ENCODE peak calls at places on chromosomes 3 and 15, in six cellular contexts. One of them, this sample, is unnamed. For H3K4me1, the result is how much of the 10 kb centered on the place peaks cover.

GRCh38 chr15:84947947-84948830 is 33.5 kb upstream of the PDE8A start:
- DNase-seq in CD8-positive, alpha-beta memory T cell: no peak
- DNase-seq in BE2C: no peak
- DNase-seq in GM23248: peak
- DNase-seq in PC-9: peak
- DNase-seq in body of pancreas: no peak
- DNase-seq in this sample: no peak

GRCh38 chr15:99131441-99132023 is 26.7 kb downstream of the SYNM start:
- DNase-seq in BE2C: no peak
- DNase-seq in GM23248: no peak
- DNase-seq in PC-9: no peak
- DNase-seq in CD8-positive, alpha-beta memory T cell: no peak
- DNase-seq in body of pancreas: no peak
- DNase-seq in this sample: peak

GRCh38 chr3:62084558-62084957 is 288.8 kb downstream of the FEZF2 start:
- DNase-seq in GM23248: peak
- DNase-seq in PC-9: peak
- DNase-seq in BE2C: no peak
- DNase-seq in CD8-positive, alpha-beta memory T cell: no peak
- DNase-seq in body of pancreas: no peak
- DNase-seq in this sample: no peak

GRCh38 chr3:165195226-165195625 is 958 bp downstream of the SLITRK3 start:
- DNase-seq in PC-9: no peak
- DNase-seq in GM23248: no peak
- DNase-seq in body of pancreas: no peak
- DNase-seq in CD8-positive, alpha-beta memory T cell: no peak
- DNase-seq in BE2C: no peak
- DNase-seq in this sample: no peak

GRCh38 chr3:59573911-59574310 is 524.1 kb upstream of the CFAP20DC start:
- DNase-seq in BE2C: no peak
- DNase-seq in CD8-positive, alpha-beta memory T cell: no peak
- DNase-seq in PC-9: no peak
- DNase-seq in GM23248: peak
- DNase-seq in body of pancreas: peak
- DNase-seq in this sample: no peak

GRCh38 chr15:80182611-80183210 is 29.9 kb downstream of the FAH start:
- DNase-seq in BE2C: no peak
- DNase-seq in PC-9: no peak
- DNase-seq in GM23248: peak
- DNase-seq in CD8-positive, alpha-beta memory T cell: no peak
- DNase-seq in body of pancreas: no peak
- DNase-seq in this sample: no peak

GRCh38 chr3:187802928-187803259 is 57.6 kb upstream of the BCL6 start:
- DNase-seq in body of pancreas: no peak
- DNase-seq in PC-9: no peak
- DNase-seq in GM23248: no peak
- DNase-seq in CD8-positive, alpha-beta memory T cell: no peak
- DNase-seq in BE2C: no peak
- DNase-seq in this sample: no peak

GRCh38 chr3:110343945-110344344 is 727.7 kb upstream of the NECTIN3 start:
- DNase-seq in BE2C: no peak
- DNase-seq in PC-9: no peak
- DNase-seq in body of pancreas: no peak
- DNase-seq in CD8-positive, alpha-beta memory T cell: no peak
- DNase-seq in GM23248: peak
- DNase-seq in this sample: no peak

GRCh38 chr3:132211896-132212295 is 105.3 kb upstream of the ACP3 start:
- DNase-seq in CD8-positive, alpha-beta memory T cell: no peak
- DNase-seq in body of pancreas: no peak
- DNase-seq in BE2C: no peak
- DNase-seq in GM23248: no peak
- DNase-seq in PC-9: no peak
- DNase-seq in this sample: no peak

GRCh38 chr3:150235799-150236198 is 172.3 kb upstream of the TSC22D2 start:
- DNase-seq in BE2C: no peak
- DNase-seq in PC-9: no peak
- DNase-seq in CD8-positive, alpha-beta memory T cell: no peak
- DNase-seq in GM23248: peak
- DNase-seq in body of pancreas: no peak
- DNase-seq in this sample: no peak

GRCh38 chr3:120560304-120561250 is 35.6 kb upstream of the NDUFB4 start:
- DNase-seq in GM23248: no peak
- DNase-seq in PC-9: no peak
- DNase-seq in CD8-positive, alpha-beta memory T cell: no peak
- DNase-seq in body of pancreas: no peak
- DNase-seq in BE2C: no peak
- DNase-seq in this sample: no peak

GRCh38 chr15:29054171-29055045 is 168.6 kb downstream of the APBA2 start:
- DNase-seq in GM23248: no peak
- DNase-seq in BE2C: no peak
- DNase-seq in PC-9: no peak
- DNase-seq in CD8-positive, alpha-beta memory T cell: no peak
- DNase-seq in body of pancreas: no peak
- DNase-seq in this sample: no peak

GRCh38 chr15:98561169-98561941 is 87.0 kb upstream of the IGF1R start:
- DNase-seq in PC-9: no peak
- DNase-seq in CD8-positive, alpha-beta memory T cell: no peak
- DNase-seq in body of pancreas: no peak
- DNase-seq in BE2C: no peak
- DNase-seq in GM23248: no peak
- DNase-seq in this sample: no peak

GRCh38 chr3:87260270-87260669 is 16.1 kb downstream of the POU1F1 start:
- DNase-seq in body of pancreas: peak
- DNase-seq in PC-9: peak
- DNase-seq in CD8-positive, alpha-beta memory T cell: peak
- DNase-seq in GM23248: peak
- DNase-seq in BE2C: peak
- DNase-seq in this sample: peak

GRCh38 chr3:50545781-50546180 is 21.8 kb downstream of the C3orf18 start:
- DNase-seq in PC-9: no peak
- DNase-seq in BE2C: no peak
- DNase-seq in GM23248: no peak
- DNase-seq in body of pancreas: no peak
- DNase-seq in CD8-positive, alpha-beta memory T cell: no peak
- DNase-seq in this sample: no peak

GRCh38 chr3:172072543-172072942 is 33.2 kb downstream of the FNDC3B start:
- DNase-seq in GM23248: no peak
- DNase-seq in body of pancreas: no peak
- DNase-seq in BE2C: no peak
- DNase-seq in CD8-positive, alpha-beta memory T cell: no peak
- DNase-seq in PC-9: no peak
- DNase-seq in this sample: no peak

GRCh38 chr3:172070269-172070668 is 30.9 kb downstream of the FNDC3B start:
- DNase-seq in body of pancreas: no peak
- DNase-seq in PC-9: no peak
- DNase-seq in BE2C: no peak
- DNase-seq in CD8-positive, alpha-beta memory T cell: no peak
- DNase-seq in GM23248: no peak
- DNase-seq in this sample: no peak

GRCh38 chr3:172071780-172072179 is 32.4 kb downstream of the FNDC3B start:
- DNase-seq in CD8-positive, alpha-beta memory T cell: no peak
- DNase-seq in GM23248: no peak
- DNase-seq in PC-9: no peak
- DNase-seq in BE2C: no peak
- DNase-seq in body of pancreas: no peak
- DNase-seq in this sample: no peak

GRCh38 chr3:172069473-172069872 is 30.1 kb downstream of the FNDC3B start:
- DNase-seq in CD8-positive, alpha-beta memory T cell: no peak
- DNase-seq in GM23248: no peak
- DNase-seq in body of pancreas: no peak
- DNase-seq in PC-9: no peak
- DNase-seq in BE2C: no peak
- DNase-seq in this sample: no peak

DNA sequence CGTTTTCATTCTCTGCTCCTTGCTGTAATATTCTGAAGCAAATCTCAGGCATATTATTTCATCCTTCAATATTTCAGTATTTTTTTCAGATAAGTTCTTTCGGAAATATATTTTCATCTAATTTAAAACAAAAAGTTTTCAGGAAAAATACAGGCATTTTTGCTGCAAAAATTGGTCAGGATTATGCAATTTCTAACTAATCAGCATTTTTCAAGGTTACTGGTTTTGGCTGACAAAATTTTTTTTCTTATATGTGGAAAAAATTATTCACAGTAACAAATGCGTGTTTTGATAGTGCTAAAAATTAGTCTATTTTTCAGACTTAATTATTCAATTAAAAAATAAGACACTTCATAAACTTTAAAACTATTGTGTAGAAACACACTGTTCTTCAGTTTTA is 31.4 kb downstream of the FNDC3B start:
- DNase-seq in GM23248: no peak
- DNase-seq in BE2C: no peak
- DNase-seq in PC-9: no peak
- DNase-seq in body of pancreas: no peak
- DNase-seq in CD8-positive, alpha-beta memory T cell: no peak
- DNase-seq in this sample: no peak
- H3K4me1 ChIP-seq in GM23248: half or more
- H3K4me1 ChIP-seq in BE2C: under half
- H3K4me1 ChIP-seq in PC-9: under half
- H3K4me1 ChIP-seq in body of pancreas: half or more
- H3K4me1 ChIP-seq in CD8-positive, alpha-beta memory T cell: under half
- H3K4me1 ChIP-seq in this sample: half or more

GRCh38 chr3:112974894-112975293 is at the start of gene CD200R1:
- DNase-seq in body of pancreas: no peak
- DNase-seq in CD8-positive, alpha-beta memory T cell: no peak
- DNase-seq in PC-9: no peak
- DNase-seq in GM23248: no peak
- DNase-seq in BE2C: no peak
- DNase-seq in this sample: no peak

GRCh38 chr3:112976001-112976400 is 1.1 kb upstream of the CD200R1 start:
- DNase-seq in body of pancreas: no peak
- DNase-seq in PC-9: no peak
- DNase-seq in GM23248: no peak
- DNase-seq in CD8-positive, alpha-beta memory T cell: no peak
- DNase-seq in BE2C: no peak
- DNase-seq in this sample: no peak

GRCh38 chr3:112972158-112972557 is 2.7 kb downstream of the CD200R1 start:
- DNase-seq in PC-9: no peak
- DNase-seq in CD8-positive, alpha-beta memory T cell: no peak
- DNase-seq in GM23248: no peak
- DNase-seq in BE2C: no peak
- DNase-seq in body of pancreas: no peak
- DNase-seq in this sample: no peak

GRCh38 chr3:112974178-112974517 is 755 bp downstream of the CD200R1 start:
- DNase-seq in PC-9: no peak
- DNase-seq in GM23248: no peak
- DNase-seq in body of pancreas: no peak
- DNase-seq in CD8-positive, alpha-beta memory T cell: no peak
- DNase-seq in BE2C: no peak
- DNase-seq in this sample: no peak

GRCh38 chr3:112973325-112974177 is 1.4 kb downstream of the CD200R1 start:
- DNase-seq in BE2C: no peak
- DNase-seq in CD8-positive, alpha-beta memory T cell: no peak
- DNase-seq in body of pancreas: no peak
- DNase-seq in GM23248: no peak
- DNase-seq in PC-9: no peak
- DNase-seq in this sample: no peak
- H3K4me3 ChIP-seq in BE2C: no peak
- H3K4me3 ChIP-seq in CD8-positive, alpha-beta memory T cell: peak
- H3K4me3 ChIP-seq in body of pancreas: no peak
- H3K4me3 ChIP-seq in GM23248: no peak
- H3K4me3 ChIP-seq in PC-9: no peak
- H3K4me3 ChIP-seq in this sample: no peak

GRCh38 chr3:42734263-42734860 is 31.8 kb upstream of the HHATL start:
- DNase-seq in BE2C: no peak
- DNase-seq in GM23248: no peak
- DNase-seq in body of pancreas: no peak
- DNase-seq in PC-9: no peak
- DNase-seq in CD8-positive, alpha-beta memory T cell: no peak
- DNase-seq in this sample: no peak

GRCh38 chr3:42736531-42736930 is 33.9 kb upstream of the HHATL start:
- DNase-seq in BE2C: no peak
- DNase-seq in body of pancreas: no peak
- DNase-seq in CD8-positive, alpha-beta memory T cell: no peak
- DNase-seq in PC-9: no peak
- DNase-seq in GM23248: no peak
- DNase-seq in this sample: no peak

GRCh38 chr3:42735609-42736008 is 33.0 kb upstream of the HHATL start:
- DNase-seq in CD8-positive, alpha-beta memory T cell: no peak
- DNase-seq in PC-9: no peak
- DNase-seq in GM23248: no peak
- DNase-seq in BE2C: no peak
- DNase-seq in body of pancreas: no peak
- DNase-seq in this sample: no peak

GRCh38 chr3:42735021-42735420 is 32.4 kb upstream of the HHATL start:
- DNase-seq in PC-9: no peak
- DNase-seq in CD8-positive, alpha-beta memory T cell: no peak
- DNase-seq in BE2C: no peak
- DNase-seq in body of pancreas: no peak
- DNase-seq in GM23248: no peak
- DNase-seq in this sample: no peak

DNA sequence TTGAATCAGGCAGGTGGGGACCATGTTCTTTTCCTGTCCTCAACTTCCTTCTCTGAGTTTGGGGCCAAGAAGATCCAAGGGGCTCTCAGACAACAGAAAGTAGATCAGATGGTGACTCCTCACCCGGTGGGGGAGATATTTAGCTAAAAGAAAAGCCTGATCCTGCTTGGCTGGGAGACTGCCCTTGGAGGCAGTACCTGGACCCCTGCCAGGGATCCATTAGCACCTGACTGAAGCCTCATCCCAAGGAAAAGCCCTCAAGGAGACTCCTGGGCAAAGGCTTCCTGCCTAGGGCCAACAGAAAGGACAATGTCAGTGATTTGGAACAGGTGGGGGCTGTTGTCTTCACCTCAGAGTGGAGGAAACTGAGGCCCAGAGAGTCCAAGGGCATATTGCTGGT is 33.5 kb upstream of the HHATL start:
- DNase-seq in BE2C: no peak
- DNase-seq in PC-9: no peak
- DNase-seq in body of pancreas: no peak
- DNase-seq in CD8-positive, alpha-beta memory T cell: no peak
- DNase-seq in GM23248: no peak
- DNase-seq in this sample: no peak
- H3K4me1 ChIP-seq in BE2C: under half
- H3K4me1 ChIP-seq in PC-9: under half
- H3K4me1 ChIP-seq in body of pancreas: under half
- H3K4me1 ChIP-seq in CD8-positive, alpha-beta memory T cell: under half
- H3K4me1 ChIP-seq in GM23248: under half
- H3K4me1 ChIP-seq in this sample: under half

GRCh38 chr3:3799173-3800075 is at the start of gene LRRN1:
- DNase-seq in PC-9: no peak
- DNase-seq in GM23248: peak
- DNase-seq in BE2C: no peak
- DNase-seq in body of pancreas: peak
- DNase-seq in CD8-positive, alpha-beta memory T cell: no peak
- DNase-seq in this sample: peak
- H3K4me3 ChIP-seq in PC-9: no peak
- H3K4me3 ChIP-seq in GM23248: peak
- H3K4me3 ChIP-seq in BE2C: no peak
- H3K4me3 ChIP-seq in body of pancreas: peak
- H3K4me3 ChIP-seq in CD8-positive, alpha-beta memory T cell: peak
- H3K4me3 ChIP-seq in this sample: peak

GRCh38 chr3:45686850-45687249 is 2.3 kb upstream of the SACM1L start:
- DNase-seq in BE2C: no peak
- DNase-seq in PC-9: no peak
- DNase-seq in CD8-positive, alpha-beta memory T cell: no peak
- DNase-seq in body of pancreas: no peak
- DNase-seq in GM23248: no peak
- DNase-seq in this sample: no peak
- H3K4me1 ChIP-seq in BE2C: under half
- H3K4me1 ChIP-seq in PC-9: under half
- H3K4me1 ChIP-seq in CD8-positive, alpha-beta memory T cell: under half
- H3K4me1 ChIP-seq in body of pancreas: under half
- H3K4me1 ChIP-seq in GM23248: under half
- H3K4me1 ChIP-seq in this sample: under half